ENCODE peak calls at places on chromosomes 11 and 22, in eight cellular contexts. One of them, this sample, is unnamed.

GRCh38 chr22:22357024-22357868 is 112.7 kb downstream of the VPREB1 start:
- DNase-seq in sigmoid colon: peak
- DNase-seq in A549: peak
- DNase-seq in IMR-90: peak
- DNase-seq in uterus: peak
- DNase-seq in stomach: peak
- DNase-seq in HepG2: peak
- DNase-seq in tibial nerve: peak
- DNase-seq in this sample: peak

GRCh38 chr22:45977003-45977395 is at the start of gene WNT7B:
- DNase-seq in sigmoid colon: no peak
- DNase-seq in A549: peak
- DNase-seq in IMR-90: no peak
- DNase-seq in uterus: no peak
- DNase-seq in stomach: no peak
- DNase-seq in HepG2: no peak
- DNase-seq in tibial nerve: no peak
- DNase-seq in this sample: no peak

GRCh38 chr11:75949023-75949672 is 134.1 kb downstream of the UVRAG start:
- DNase-seq in sigmoid colon: no peak
- DNase-seq in A549: no peak
- DNase-seq in IMR-90: peak
- DNase-seq in uterus: no peak
- DNase-seq in stomach: no peak
- DNase-seq in HepG2: no peak
- DNase-seq in tibial nerve: no peak
- DNase-seq in this sample: no peak

GRCh38 chr11:132886335-132886734 is 646.0 kb downstream of the OPCML start:
- DNase-seq in sigmoid colon: no peak
- DNase-seq in A549: no peak
- DNase-seq in IMR-90: peak
- DNase-seq in uterus: no peak
- DNase-seq in stomach: no peak
- DNase-seq in HepG2: no peak
- DNase-seq in tibial nerve: no peak
- DNase-seq in this sample: no peak

GRCh38 chr11:125315088-125315740 is 150.7 kb downstream of the PKNOX2 start:
- DNase-seq in sigmoid colon: peak
- DNase-seq in A549: no peak
- DNase-seq in IMR-90: peak
- DNase-seq in uterus: peak
- DNase-seq in stomach: peak
- DNase-seq in HepG2: no peak
- DNase-seq in tibial nerve: no peak
- DNase-seq in this sample: no peak

GRCh38 chr11:69390561-69390960 is 90.9 kb upstream of the LINC01488 start:
- DNase-seq in sigmoid colon: no peak
- DNase-seq in A549: no peak
- DNase-seq in IMR-90: no peak
- DNase-seq in uterus: no peak
- DNase-seq in stomach: no peak
- DNase-seq in HepG2: no peak
- DNase-seq in tibial nerve: no peak
- DNase-seq in this sample: peak

GRCh38 chr11:69249641-69250502 is 44.1 kb upstream of the MYEOV start:
- DNase-seq in sigmoid colon: peak
- DNase-seq in A549: no peak
- DNase-seq in IMR-90: peak
- DNase-seq in uterus: no peak
- DNase-seq in stomach: no peak
- DNase-seq in HepG2: no peak
- DNase-seq in tibial nerve: no peak
- DNase-seq in this sample: no peak

GRCh38 chr11:109998921-109999320 is 94.3 kb upstream of the ZC3H12C start:
- DNase-seq in sigmoid colon: no peak
- DNase-seq in A549: no peak
- DNase-seq in IMR-90: no peak
- DNase-seq in uterus: no peak
- DNase-seq in stomach: no peak
- DNase-seq in HepG2: no peak
- DNase-seq in tibial nerve: no peak
- DNase-seq in this sample: no peak

DNA sequence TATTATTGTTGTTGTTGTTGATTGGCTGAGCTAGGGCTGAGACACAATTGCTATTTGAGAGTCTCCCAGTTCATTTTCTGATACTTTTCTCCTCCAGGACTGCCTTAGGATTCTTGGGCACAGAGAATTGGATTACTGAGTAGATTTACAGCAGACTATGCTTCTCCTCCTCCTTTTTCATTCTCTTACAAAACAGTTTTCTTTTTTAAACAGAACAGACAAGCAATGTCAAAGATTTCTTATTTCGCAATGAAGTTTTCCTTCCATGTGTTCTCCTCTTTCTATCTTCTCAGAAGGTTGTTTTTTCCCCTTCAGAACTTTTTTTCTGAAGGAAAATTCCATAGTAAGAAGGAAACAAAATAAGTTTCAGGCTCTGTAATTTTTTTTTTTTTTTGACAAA is 19.8 kb upstream of the TIMP3 start:
- DNase-seq in sigmoid colon: no peak
- DNase-seq in A549: no peak
- DNase-seq in IMR-90: peak
- DNase-seq in uterus: no peak
- DNase-seq in stomach: no peak
- DNase-seq in HepG2: no peak
- DNase-seq in tibial nerve: no peak
- DNase-seq in this sample: no peak
- H3K27ac ChIP-seq in sigmoid colon: peak
- H3K27ac ChIP-seq in A549: no peak
- H3K27ac ChIP-seq in IMR-90: peak
- H3K27ac ChIP-seq in uterus: peak
- H3K27ac ChIP-seq in stomach: no peak
- H3K27ac ChIP-seq in HepG2: peak
- H3K27ac ChIP-seq in tibial nerve: no peak
- H3K27ac ChIP-seq in this sample: no peak

GRCh38 chr11:10305964-10306918 is 1.4 kb downstream of the ADM start:
- DNase-seq in sigmoid colon: no peak
- DNase-seq in A549: peak
- DNase-seq in IMR-90: peak
- DNase-seq in uterus: peak
- DNase-seq in stomach: peak
- DNase-seq in HepG2: no peak
- DNase-seq in tibial nerve: no peak
- DNase-seq in this sample: peak

GRCh38 chr11:10309163-10310093 is 4.6 kb downstream of the ADM start:
- DNase-seq in sigmoid colon: peak
- DNase-seq in A549: peak
- DNase-seq in IMR-90: peak
- DNase-seq in uterus: peak
- DNase-seq in stomach: peak
- DNase-seq in HepG2: peak
- DNase-seq in tibial nerve: no peak
- DNase-seq in this sample: peak

GRCh38 chr11:10308208-10308954 is 3.5 kb downstream of the ADM start:
- DNase-seq in sigmoid colon: no peak
- DNase-seq in A549: no peak
- DNase-seq in IMR-90: peak
- DNase-seq in uterus: no peak
- DNase-seq in stomach: no peak
- DNase-seq in HepG2: no peak
- DNase-seq in tibial nerve: no peak
- DNase-seq in this sample: no peak

GRCh38 chr11:10307022-10307410 is 2.1 kb downstream of the ADM start:
- DNase-seq in sigmoid colon: no peak
- DNase-seq in A549: peak
- DNase-seq in IMR-90: no peak
- DNase-seq in uterus: no peak
- DNase-seq in stomach: no peak
- DNase-seq in HepG2: peak
- DNase-seq in tibial nerve: no peak
- DNase-seq in this sample: no peak

DNA sequence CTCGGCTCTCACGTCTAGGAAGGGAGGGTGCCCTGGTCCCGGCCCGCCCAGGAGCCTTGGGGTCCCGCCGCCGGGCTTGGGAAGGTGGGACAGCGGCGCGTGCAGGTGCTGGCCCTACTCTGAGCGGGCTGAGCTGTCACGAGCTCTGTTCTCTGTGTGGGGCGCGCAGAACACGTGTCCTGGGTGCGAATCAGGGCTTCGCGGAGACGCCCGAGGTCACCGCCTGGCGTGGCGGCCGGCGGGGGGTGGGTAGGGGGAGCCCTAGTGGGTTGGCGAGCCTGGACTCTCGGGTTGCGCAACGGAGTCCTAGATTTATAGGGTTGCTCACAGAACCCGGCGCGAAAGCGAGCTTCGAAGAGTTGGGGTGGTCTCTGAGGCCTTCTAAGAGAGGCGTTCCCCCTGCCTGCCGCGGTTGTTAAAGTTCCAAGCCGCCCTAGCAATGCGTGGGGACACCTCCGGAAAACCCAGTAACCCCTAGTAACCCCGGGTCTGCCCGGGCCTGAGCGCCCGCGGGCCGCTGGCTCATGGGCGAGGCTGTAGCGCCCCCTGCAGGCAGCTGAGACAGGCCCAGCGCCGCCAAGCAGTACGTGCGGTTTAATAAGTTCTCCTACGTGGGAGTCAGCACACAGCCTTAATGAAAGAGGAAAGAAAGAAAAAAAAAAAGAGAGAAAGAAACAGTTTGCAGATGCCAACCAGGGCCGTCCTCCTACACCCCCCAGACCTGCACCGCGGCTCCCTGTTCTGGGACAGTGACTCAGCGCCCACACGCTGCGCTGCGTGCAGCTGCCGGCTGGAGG is 2.7 kb downstream of the ADM start:
- DNase-seq in sigmoid colon: peak
- DNase-seq in A549: peak
- DNase-seq in IMR-90: peak
- DNase-seq in uterus: peak
- DNase-seq in stomach: peak
- DNase-seq in HepG2: peak
- DNase-seq in tibial nerve: peak
- DNase-seq in this sample: peak
- TF ChIP-seq POLR2A in sigmoid colon: peak
- TF ChIP-seq POLR2A in A549: peak
- TF ChIP-seq POLR2A in IMR-90: peak
- TF ChIP-seq POLR2A in uterus: no peak
- TF ChIP-seq POLR2A in stomach: no peak
- TF ChIP-seq POLR2A in HepG2: peak
- TF ChIP-seq POLR2A in tibial nerve: peak
- TF ChIP-seq POLR2A in this sample: no peak

GRCh38 chr11:123166095-123166559 is 28.9 kb downstream of the CLMP start:
- DNase-seq in sigmoid colon: peak
- DNase-seq in A549: peak
- DNase-seq in IMR-90: peak
- DNase-seq in uterus: peak
- DNase-seq in stomach: no peak
- DNase-seq in HepG2: no peak
- DNase-seq in tibial nerve: peak
- DNase-seq in this sample: no peak

GRCh38 chr11:123169821-123170220 is 25.2 kb downstream of the CLMP start:
- DNase-seq in sigmoid colon: no peak
- DNase-seq in A549: no peak
- DNase-seq in IMR-90: no peak
- DNase-seq in uterus: no peak
- DNase-seq in stomach: no peak
- DNase-seq in HepG2: no peak
- DNase-seq in tibial nerve: no peak
- DNase-seq in this sample: no peak

GRCh38 chr11:123168236-123168635 is 26.8 kb downstream of the CLMP start:
- DNase-seq in sigmoid colon: no peak
- DNase-seq in A549: no peak
- DNase-seq in IMR-90: no peak
- DNase-seq in uterus: no peak
- DNase-seq in stomach: no peak
- DNase-seq in HepG2: no peak
- DNase-seq in tibial nerve: no peak
- DNase-seq in this sample: no peak

GRCh38 chr11:123170929-123171328 is 24.1 kb downstream of the CLMP start:
- DNase-seq in sigmoid colon: no peak
- DNase-seq in A549: no peak
- DNase-seq in IMR-90: no peak
- DNase-seq in uterus: no peak
- DNase-seq in stomach: no peak
- DNase-seq in HepG2: no peak
- DNase-seq in tibial nerve: no peak
- DNase-seq in this sample: no peak

DNA sequence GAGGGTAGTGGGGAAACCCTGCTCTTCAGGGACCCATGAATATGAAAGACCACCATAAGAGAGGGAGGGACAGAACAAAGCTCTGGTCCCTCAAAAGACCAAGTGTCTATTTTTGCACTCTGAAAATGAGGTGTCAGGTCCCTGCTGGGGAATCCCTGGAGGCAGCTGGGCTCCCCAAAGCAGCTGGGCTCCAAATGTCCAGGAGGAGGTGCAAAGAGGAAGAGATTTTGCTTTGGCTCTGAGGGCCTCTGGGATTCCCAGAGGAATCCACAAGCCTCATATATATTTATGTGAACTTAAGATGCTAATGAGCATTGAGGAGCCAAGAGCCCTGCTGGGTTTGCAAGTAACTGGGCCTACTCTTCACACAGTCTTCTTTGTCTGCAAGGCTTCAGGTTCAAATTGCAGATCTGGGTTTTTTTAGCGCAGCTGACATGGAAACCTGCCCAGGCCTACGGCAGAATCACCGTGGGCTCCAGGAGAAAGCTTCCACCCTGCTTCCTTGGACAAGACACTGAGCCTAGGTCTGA is 26.0 kb downstream of the CLMP start:
- DNase-seq in sigmoid colon: no peak
- DNase-seq in A549: no peak
- DNase-seq in IMR-90: no peak
- DNase-seq in uterus: no peak
- DNase-seq in stomach: no peak
- DNase-seq in HepG2: no peak
- DNase-seq in tibial nerve: no peak
- DNase-seq in this sample: no peak
- H3K27ac ChIP-seq in sigmoid colon: no peak
- H3K27ac ChIP-seq in A549: no peak
- H3K27ac ChIP-seq in IMR-90: peak
- H3K27ac ChIP-seq in uterus: peak
- H3K27ac ChIP-seq in stomach: no peak
- H3K27ac ChIP-seq in HepG2: no peak
- H3K27ac ChIP-seq in tibial nerve: no peak
- H3K27ac ChIP-seq in this sample: no peak

GRCh38 chr22:28802595-28803087 is 2.3 kb upstream of the XBP1 start:
- DNase-seq in sigmoid colon: no peak
- DNase-seq in A549: no peak
- DNase-seq in IMR-90: no peak
- DNase-seq in uterus: no peak
- DNase-seq in stomach: no peak
- DNase-seq in HepG2: peak
- DNase-seq in tibial nerve: no peak
- DNase-seq in this sample: no peak

GRCh38 chr22:28799834-28800307 is 498 bp downstream of the XBP1 start:
- DNase-seq in sigmoid colon: peak
- DNase-seq in A549: no peak
- DNase-seq in IMR-90: peak
- DNase-seq in uterus: peak
- DNase-seq in stomach: peak
- DNase-seq in HepG2: no peak
- DNase-seq in tibial nerve: peak
- DNase-seq in this sample: peak

GRCh38 chr22:28800308-28801041 is at the start of gene XBP1:
- DNase-seq in sigmoid colon: peak
- DNase-seq in A549: peak
- DNase-seq in IMR-90: peak
- DNase-seq in uterus: peak
- DNase-seq in stomach: peak
- DNase-seq in HepG2: peak
- DNase-seq in tibial nerve: peak
- DNase-seq in this sample: peak

GRCh38 chr22:28799125-28799833 is 1.1 kb downstream of the XBP1 start:
- DNase-seq in sigmoid colon: peak
- DNase-seq in A549: peak
- DNase-seq in IMR-90: peak
- DNase-seq in uterus: peak
- DNase-seq in stomach: no peak
- DNase-seq in HepG2: peak
- DNase-seq in tibial nerve: peak
- DNase-seq in this sample: no peak

GRCh38 chr22:28801845-28802594 is 1.7 kb upstream of the XBP1 start:
- DNase-seq in sigmoid colon: no peak
- DNase-seq in A549: no peak
- DNase-seq in IMR-90: no peak
- DNase-seq in uterus: peak
- DNase-seq in stomach: peak
- DNase-seq in HepG2: peak
- DNase-seq in tibial nerve: peak
- DNase-seq in this sample: no peak
- TF ChIP-seq POLR2A in sigmoid colon: no peak
- TF ChIP-seq POLR2A in A549: no peak
- TF ChIP-seq POLR2A in IMR-90: peak
- TF ChIP-seq POLR2A in uterus: no peak
- TF ChIP-seq POLR2A in stomach: no peak
- TF ChIP-seq POLR2A in HepG2: peak
- TF ChIP-seq POLR2A in tibial nerve: no peak
- TF ChIP-seq POLR2A in this sample: no peak